ENCODE peak calls at places on chromosomes 16 and 17, in five cellular contexts. B is heart left ventricle, Z is heart right ventricle, L is body of pancreas, S is H9. D is an unnamed sample.
A peak's percentile ranks its signal among the peaks of the same experiment; 100 is the strongest.

GRCh38 chr17:61338000-61338864 is 61.4 kb upstream of the TBX2 start:
- DNase-seq in L (no peak), S (no peak), B (peak; percentile 67), Z (peak; percentile 36), D (no peak)

GRCh38 chr16:27304102-27304501 is 9.7 kb upstream of the IL4R start:
- DNase-seq in S (no peak), L (no peak), Z (no peak), B (no peak), D (no peak)

GRCh38 chr16:87101903-87102302 is 215.3 kb downstream of the C16orf95 start:
- DNase-seq in Z (no peak), B (no peak), L (peak; percentile 47), S (no peak), D (no peak)

GRCh38 chr16:69138608-69139007 is 6.2 kb downstream of the UTP4 start:
- DNase-seq in S (no peak), L (no peak), B (no peak), Z (no peak), D (no peak)

GRCh38 chr16:89132194-89133005 is 38.7 kb downstream of the ACSF3 start:
- DNase-seq in L (no peak), S (no peak), B (no peak), Z (no peak), D (no peak)

GRCh38 chr17:31560836-31561235 is 169.4 kb downstream of the RAB11FIP4 start:
- DNase-seq in S (no peak), Z (no peak), B (no peak), L (no peak), D (no peak)

GRCh38 chr17:50201226-50201854 is at the start of gene COL1A1:
- DNase-seq in S (peak; percentile 74), Z (peak; percentile 74), L (peak; percentile 38), B (peak; percentile 86), D (peak; percentile 44)

GRCh38 chr17:63178530-63178929 is 212.5 kb downstream of the TANC2 start:
- DNase-seq in L (no peak), B (no peak), Z (no peak), S (no peak), D (no peak)

GRCh38 chr16:75107505-75107904 is 9.1 kb downstream of the LDHD start:
- DNase-seq in B (no peak), L (no peak), S (peak; percentile 20), Z (no peak), D (no peak)

GRCh38 chr17:34098712-34099111 is 156.4 kb upstream of the CCL2 start:
- DNase-seq in L (no peak), B (no peak), Z (no peak), S (no peak), D (no peak)

GRCh38 chr16:77191259-77191969 is 424 bp downstream of the MON1B start:
- DNase-seq in B (no peak), Z (peak; percentile 31), S (no peak), L (no peak), D (peak; percentile 35)

GRCh38 chr17:49180998-49181635 is 29.3 kb downstream of the GNGT2 start:
- DNase-seq in S (no peak), Z (no peak), B (no peak), L (no peak), D (no peak)
- H3K9me3 ChIP-seq in S (peaks cover 7% of the 10 kb centered on the region), Z (no peaks in the 10 kb centered on the region), B (peaks cover 23% of the 10 kb centered on the region), L (peaks cover 18% of the 10 kb centered on the region), D (no peaks in the 10 kb centered on the region)

DNA sequence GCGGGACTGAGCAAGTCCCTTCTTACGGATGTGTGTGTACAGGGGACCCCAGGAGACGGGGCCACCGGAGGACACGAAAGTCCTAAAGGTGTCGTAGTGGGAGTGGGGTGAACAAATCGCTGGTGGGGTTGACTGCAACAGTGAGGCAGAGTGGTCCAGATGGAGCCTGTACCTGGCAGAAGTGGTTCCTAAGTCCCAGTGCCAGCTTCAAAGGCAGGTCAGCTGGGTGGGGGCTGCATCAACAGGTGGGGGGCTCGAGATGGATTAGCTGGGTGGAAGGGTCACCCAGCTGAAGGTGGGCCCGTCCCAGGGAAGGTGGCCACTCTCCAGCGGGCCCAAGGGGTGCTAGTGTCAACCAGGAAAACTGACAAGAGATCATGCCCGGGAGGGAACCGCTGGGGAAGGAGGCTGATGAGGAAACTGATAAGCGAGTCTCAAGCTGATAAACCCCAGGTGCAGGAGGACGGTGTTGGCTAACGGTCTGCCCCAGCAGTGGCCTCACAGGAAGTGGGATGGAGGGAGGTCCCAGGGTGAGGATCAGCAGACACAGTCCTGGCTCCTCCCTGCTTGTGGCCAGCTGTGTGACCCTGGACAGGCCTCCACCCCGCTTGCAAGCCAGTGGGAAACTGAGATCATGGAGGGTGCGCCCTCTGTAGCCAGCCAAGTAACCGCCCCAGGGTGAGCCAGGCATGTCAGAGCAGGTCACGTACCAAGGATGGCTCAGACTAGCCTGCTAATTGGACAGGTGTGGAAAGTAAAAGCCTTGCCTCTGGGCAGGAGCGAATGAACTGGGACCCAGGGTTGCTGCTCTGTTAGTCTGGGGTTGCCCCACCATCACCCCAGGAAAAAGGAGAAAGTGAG is 1.0 kb downstream of the ORAI3 start:
- DNase-seq in S (peak; percentile 87), B (peak; percentile 89), L (peak; percentile 69), Z (peak; percentile 82), D (peak; percentile 98)
- TF ChIP-seq CTCF in S (peak; percentile 19), B (no peak), L (no peak), Z (no peak), D (no peak)

DNA sequence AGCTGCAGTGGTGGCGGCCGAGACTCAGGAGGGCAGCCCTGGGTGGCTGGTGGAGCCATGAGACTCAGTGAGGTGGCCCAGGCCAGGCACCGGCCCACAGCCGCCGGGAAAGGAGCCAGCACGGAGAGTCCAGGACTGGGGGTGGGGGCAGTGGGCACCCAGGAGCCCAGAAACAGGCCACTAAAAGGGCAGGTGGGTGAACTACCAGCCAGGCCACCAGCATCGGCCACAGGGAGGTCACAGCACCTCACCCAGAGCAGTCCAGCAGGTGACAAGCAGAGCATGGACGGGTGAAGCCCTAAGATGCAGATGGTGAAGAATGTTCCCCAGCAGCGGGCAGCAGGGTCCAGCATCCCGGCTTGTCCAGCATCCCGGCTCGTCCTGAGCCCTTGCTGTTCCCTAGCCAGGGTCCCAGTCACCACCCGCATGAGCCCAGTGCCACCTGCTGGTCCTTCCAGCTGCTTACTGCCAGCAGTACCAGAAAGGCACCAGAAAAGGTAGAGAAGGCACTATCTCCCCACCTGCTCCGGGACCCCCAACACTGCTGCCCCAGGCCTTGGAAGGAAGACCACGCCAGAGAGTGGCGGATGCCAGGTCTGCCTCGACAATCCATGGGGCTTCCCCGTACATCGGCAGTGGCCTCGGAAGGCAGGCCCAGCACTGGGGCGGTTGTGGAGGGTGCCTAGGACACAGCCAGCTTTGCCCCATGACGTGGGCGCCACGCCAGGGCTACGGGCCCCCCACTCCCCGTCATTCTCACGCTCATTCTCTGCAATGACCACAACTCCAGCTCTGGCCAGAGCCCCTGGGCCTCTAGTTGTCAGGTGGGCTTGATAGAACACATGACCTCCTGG is 1.6 kb downstream of the CENPX start:
- DNase-seq in S (peak; percentile 74), B (peak; percentile 76), Z (peak; percentile 71), L (peak; percentile 83), D (peak; percentile 78)
- H3K27ac ChIP-seq in S (no peak overlapping the region), B (no peak overlapping the region), Z (no peak overlapping the region), L (no peak overlapping the region), D (no peak overlapping the region)

GRCh38 chr16:35196313-35196712 is 1736.9 kb downstream of the TP53TG3F start:
- DNase-seq in Z (no peak), L (no peak), B (no peak), S (no peak), D (no peak)

GRCh38 chr16:35193956-35194355 is 1734.5 kb downstream of the TP53TG3F start:
- DNase-seq in Z (no peak), L (no peak), B (no peak), S (no peak), D (no peak)

GRCh38 chr16:35195864-35196216 is 1736.4 kb downstream of the TP53TG3F start:
- DNase-seq in L (no peak), S (no peak), Z (no peak), B (no peak), D (no peak)

GRCh38 chr16:35195173-35195863 is 1735.9 kb downstream of the TP53TG3F start:
- DNase-seq in Z (no peak), S (no peak), B (no peak), L (no peak), D (no peak)

GRCh38 chr16:35194681-35195080 is 1735.3 kb downstream of the TP53TG3F start:
- DNase-seq in Z (no peak), L (no peak), B (no peak), S (no peak), D (no peak)
- H3K9me3 ChIP-seq in Z (no peaks in the 10 kb centered on the region), L (no peaks in the 10 kb centered on the region), B (no peaks in the 10 kb centered on the region), S (peaks cover 70% of the 10 kb centered on the region), D (no peaks in the 10 kb centered on the region)

GRCh38 chr16:12523002-12523401 is 280.7 kb downstream of the CPPED1 start:
- DNase-seq in Z (no peak), L (no peak), S (no peak), B (no peak), D (no peak)
- TF ChIP-seq CTCF in Z (no peak), L (no peak), S (no peak), B (no peak), D (no peak)

GRCh38 chr17:64441772-64442549 is 7.0 kb upstream of the MILR1 start:
- DNase-seq in B (peak; percentile 45), L (peak; percentile 13), S (no peak), Z (no peak), D (peak; percentile 48)
- H3K27ac ChIP-seq in B (peak overlapping the region; percentile 70), L (no peak overlapping the region), S (no peak overlapping the region), Z (peak overlapping the region; percentile 31), D (no peak overlapping the region)

DNA sequence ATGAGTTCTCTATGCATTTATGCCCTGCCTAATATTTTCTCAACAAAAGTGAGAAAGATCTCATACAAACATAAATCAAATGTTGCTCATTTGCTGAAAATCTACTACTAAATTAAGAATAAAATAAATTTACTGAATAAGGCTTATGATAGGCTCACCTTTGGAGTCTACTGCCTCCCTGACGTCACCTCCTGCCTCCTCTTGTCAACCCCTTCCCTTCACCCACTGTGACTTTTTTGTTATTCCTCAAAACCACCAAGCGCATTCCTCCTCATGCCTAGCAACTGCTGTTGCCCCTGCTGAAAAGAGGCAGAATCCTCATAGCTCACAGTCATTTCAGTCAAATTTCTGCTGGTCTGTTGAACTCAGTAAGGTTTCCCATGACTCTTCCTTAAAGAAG is 2422.2 kb downstream of the TP53TG3F start:
- DNase-seq in L (no peak), B (no peak), Z (no peak), S (no peak), D (no peak)
- H3K9me3 ChIP-seq in L (no peaks in the 10 kb centered on the region), B (peaks cover 3% of the 10 kb centered on the region), Z (no peaks in the 10 kb centered on the region), S (peaks cover 62% of the 10 kb centered on the region), D (no peaks in the 10 kb centered on the region)

GRCh38 chr17:19278729-19279128 is 41.6 kb downstream of the EPN2 start:
- DNase-seq in S (no peak), Z (no peak), B (no peak), L (no peak), D (no peak)

GRCh38 chr17:19285218-19285900 is 48.2 kb downstream of the EPN2 start:
- DNase-seq in S (no peak), B (no peak), Z (no peak), L (no peak), D (no peak)

GRCh38 chr17:19275457-19276082 is 38.4 kb downstream of the EPN2 start:
- DNase-seq in S (no peak), B (peak; percentile 16), L (no peak), Z (no peak), D (peak; percentile 43)

GRCh38 chr17:19284005-19284959 is 47.1 kb downstream of the EPN2 start:
- DNase-seq in L (no peak), Z (no peak), S (no peak), B (no peak), D (no peak)

GRCh38 chr17:19281161-19281560 is 44.0 kb downstream of the EPN2 start:
- DNase-seq in Z (no peak), S (no peak), L (no peak), B (no peak), D (no peak)
- TF ChIP-seq CTCF in Z (no peak), S (no peak), L (no peak), B (no peak), D (no peak)